ENCODE peak calls at places on chromosomes 5 and 9, in nine cellular contexts. O, F, G, Z, S, N, C, J and P are unnamed samples.

GRCh38 chr9:93958121-93958874 is 3.1 kb upstream of the BARX1 start:
- DNase-seq in N (no peak), G (no peak), Z (no peak), F (no peak), C (no peak), O (no peak), S (no peak), J (no peak), P (no peak)

GRCh38 chr9:122338536-122338935 is 32.3 kb upstream of the PTGS1 start:
- DNase-seq in G (no peak), N (no peak), S (no peak), F (no peak), O (no peak), J (no peak), Z (no peak), C (no peak), P (no peak)

GRCh38 chr9:130433168-130433946 is 11.4 kb upstream of the ASS1 start:
- DNase-seq in Z (no peak), C (no peak), F (peak), J (peak), N (no peak), S (peak), O (peak), G (no peak), P (no peak)

GRCh38 chr5:124438390-124439380 is 307.8 kb downstream of the ZNF608 start:
- DNase-seq in S (no peak), O (no peak), Z (no peak), F (no peak), G (no peak), N (no peak), C (no peak), J (peak), P (no peak)

GRCh38 chr5:9903806-9904205 is 273.7 kb upstream of the TAS2R1 start:
- DNase-seq in N (no peak), J (no peak), F (no peak), Z (peak), O (no peak), G (peak), C (no peak), S (no peak), P (no peak)

GRCh38 chr5:17169507-17169906 is 47.9 kb upstream of the BASP1 start:
- DNase-seq in F (no peak), G (no peak), J (no peak), N (no peak), C (no peak), S (no peak), O (no peak), Z (no peak), P (no peak)

GRCh38 chr9:69932901-69933300 is 110.7 kb upstream of the MAMDC2 start:
- DNase-seq in S (peak), G (no peak), J (no peak), Z (no peak), F (no peak), C (no peak), O (no peak), N (peak), P (no peak)

GRCh38 chr9:23587433-23587832 is 238.6 kb downstream of the ELAVL2 start:
- DNase-seq in Z (no peak), N (no peak), C (peak), O (no peak), J (peak), F (no peak), S (no peak), G (no peak), P (no peak)

GRCh38 chr9:136623849-136624183 is 38.9 kb upstream of the EGFL7 start:
- DNase-seq in F (no peak), O (no peak), C (no peak), G (no peak), J (no peak), N (no peak), S (no peak), Z (no peak), P (no peak)

GRCh38 chr5:175867587-175868347 is 3.6 kb upstream of the CPLX2 start:
- DNase-seq in N (peak), S (peak), J (no peak), Z (no peak), G (no peak), O (no peak), C (no peak), F (no peak), P (no peak)

GRCh38 chr5:95962785-95963184 is 1.1 kb upstream of the ELL2 start:
- DNase-seq in F (no peak), Z (no peak), S (peak), G (no peak), O (no peak), N (no peak), J (peak), C (no peak), P (no peak)

GRCh38 chr5:120447706-120448239 is 16.3 kb upstream of the PRR16 start:
- DNase-seq in F (no peak), Z (no peak), O (no peak), G (no peak), J (peak), C (no peak), N (no peak), S (no peak), P (no peak)

GRCh38 chr9:114001794-114002261 is 76.3 kb downstream of the AMBP start:
- DNase-seq in S (no peak), Z (no peak), C (peak), N (no peak), G (no peak), J (no peak), O (no peak), F (no peak), P (no peak)

GRCh38 chr5:83026507-83026906 is 50.7 kb downstream of the TMEM167A start:
- DNase-seq in J (no peak), C (no peak), Z (no peak), N (no peak), S (no peak), O (no peak), F (no peak), G (no peak), P (no peak)

GRCh38 chr9:132572921-132573320 is 9.5 kb upstream of the BARHL1 start:
- DNase-seq in O (no peak), G (no peak), N (no peak), J (peak), Z (no peak), S (peak), F (no peak), C (no peak), P (no peak)

GRCh38 chr9:75117572-75117971 is 29.3 kb downstream of the OSTF1 start:
- DNase-seq in Z (no peak), G (no peak), J (no peak), O (no peak), F (no peak), C (no peak), S (no peak), N (no peak), P (no peak)

GRCh38 chr9:22118810-22119479 is 109.8 kb upstream of the CDKN2B start:
- DNase-seq in O (no peak), N (no peak), F (no peak), J (no peak), S (no peak), C (no peak), G (no peak), Z (no peak), P (no peak)

GRCh38 chr5:19795218-19795617 is 192.8 kb downstream of the CDH18 start:
- DNase-seq in N (no peak), S (peak), G (no peak), F (no peak), J (peak), C (no peak), Z (peak), O (no peak), P (no peak)

GRCh38 chr5:3392306-3392939 is 203.2 kb upstream of the IRX1 start:
- DNase-seq in O (no peak), Z (no peak), G (no peak), C (no peak), F (no peak), N (no peak), S (no peak), J (no peak), P (no peak)

GRCh38 chr5:23216345-23216744 is 291.1 kb upstream of the PRDM9 start:
- DNase-seq in S (no peak), J (no peak), F (no peak), Z (no peak), G (no peak), C (no peak), N (no peak), O (no peak), P (no peak)

GRCh38 chr5:140358738-140359310 is 1.2 kb upstream of the SLC4A9 start:
- DNase-seq in Z (no peak), N (no peak), G (no peak), J (peak), C (peak), F (no peak), S (peak), O (no peak), P (peak)

GRCh38 chr5:6733411-6734242 is 20.4 kb downstream of the TENT4A start:
- DNase-seq in G (peak), F (no peak), Z (no peak), C (no peak), O (no peak), N (no peak), S (no peak), J (no peak), P (no peak)

GRCh38 chr9:70814597-70814996 is 306.8 kb downstream of the TRPM3 start:
- DNase-seq in S (no peak), N (no peak), G (no peak), F (no peak), J (no peak), Z (no peak), O (no peak), C (no peak), P (no peak)

GRCh38 chr9:73269430-73270101 is 117.9 kb downstream of the ANXA1 start:
- DNase-seq in N (peak), G (peak), Z (peak), C (no peak), J (peak), S (peak), O (no peak), F (no peak), P (peak)

GRCh38 chr5:78667461-78668103 is 19.0 kb upstream of the LHFPL2 start:
- DNase-seq in J (peak), C (no peak), N (no peak), F (no peak), G (no peak), Z (no peak), O (no peak), S (no peak), P (no peak)

GRCh38 chr9:118734696-118735095 is 634.5 kb downstream of the BRINP1 start:
- DNase-seq in C (no peak), S (no peak), G (no peak), N (no peak), O (no peak), F (no peak), Z (no peak), J (no peak), P (no peak)

GRCh38 chr5:115842089-115842881 is 550 bp downstream of the AP3S1 start:
- DNase-seq in S (peak), C (peak), O (no peak), J (peak), N (peak), F (no peak), G (no peak), Z (peak), P (peak)

GRCh38 chr9:112361602-112362001 is 18.3 kb upstream of the HSDL2 start:
- DNase-seq in F (no peak), G (peak), C (no peak), Z (no peak), N (peak), O (no peak), S (peak), J (peak), P (peak)

GRCh38 chr9:16131269-16131668 is 578.4 kb downstream of the CCDC171 start:
- DNase-seq in O (no peak), S (peak), C (no peak), Z (peak), J (peak), F (no peak), N (no peak), G (no peak), P (no peak)

GRCh38 chr5:53994148-53994547 is 316.2 kb downstream of the ARL15 start:
- DNase-seq in O (no peak), S (no peak), F (no peak), J (no peak), C (no peak), Z (peak), N (no peak), G (no peak), P (peak)

GRCh38 chr5:32143991-32144636 is 30.0 kb downstream of the GOLPH3 start:
- DNase-seq in C (no peak), J (no peak), N (no peak), F (no peak), O (no peak), Z (no peak), S (no peak), G (no peak), P (no peak)

GRCh38 chr9:108142504-108143201 is 653.1 kb upstream of the KLF4 start:
- DNase-seq in F (no peak), G (peak), Z (peak), C (peak), J (peak), O (no peak), S (no peak), N (no peak), P (peak)

GRCh38 chr5:58183078-58183885 is 276.6 kb downstream of the PLK2 start:
- DNase-seq in J (no peak), F (no peak), N (no peak), Z (no peak), G (no peak), O (no peak), S (no peak), C (no peak), P (no peak)

GRCh38 chr9:121484659-121485446 is 14.8 kb downstream of the GGTA1 start:
- DNase-seq in J (no peak), Z (no peak), O (no peak), C (no peak), G (no peak), N (no peak), F (no peak), S (no peak), P (no peak)